ENCODE peak calls at places on chromosome 21, in four cellular contexts. M is Panc1, J is HepG2, U is HCT116. E is an unnamed sample. For H3K4me1, the result is how much of the 10 kb centered on the place peaks cover.

GRCh38 chr21:46005081-46005480 is 23.5 kb downstream of the COL6A1 start:
- DNase-seq in U (no peak), M (no peak), J (no peak), E (no peak)

GRCh38 chr21:25970254-25970930 is 200.2 kb downstream of the APP start:
- DNase-seq in M (no peak), U (no peak), J (no peak), E (no peak)

GRCh38 chr21:41755934-41756773 is 10.7 kb downstream of the RIPK4 start:
- DNase-seq in M (no peak), U (no peak), J (no peak), E (no peak)

GRCh38 chr21:31052489-31053142 is 14.3 kb upstream of the KRTAP19-8 start:
- DNase-seq in M (no peak), U (no peak), J (no peak), E (no peak)

GRCh38 chr21:42986125-42986783 is 11.9 kb downstream of the PKNOX1 start:
- DNase-seq in J (no peak), M (no peak), U (no peak), E (no peak)

GRCh38 chr21:41622201-41622600 is 114.2 kb upstream of the TMPRSS2 start:
- DNase-seq in U (no peak), J (no peak), M (no peak), E (no peak)

GRCh38 chr21:43274022-43274945 is 105.5 kb downstream of the CRYAA start:
- DNase-seq in J (no peak), U (no peak), M (no peak), E (no peak)

GRCh38 chr21:43956019-43956666 is 56.0 kb upstream of the TRAPPC10 start:
- DNase-seq in M (no peak), J (no peak), U (no peak), E (no peak)

GRCh38 chr21:33801424-33802405 is 113.9 kb downstream of the ATP5PO start:
- DNase-seq in U (peak), J (peak), M (peak), E (no peak)

GRCh38 chr21:25999935-26000582 is 170.5 kb downstream of the APP start:
- DNase-seq in U (no peak), M (no peak), J (no peak), E (no peak)

GRCh38 chr21:29436143-29436542 is 137.4 kb downstream of the BACH1 start:
- DNase-seq in U (no peak), M (no peak), J (no peak), E (no peak)

GRCh38 chr21:18147678-18148077 is 97.0 kb upstream of the CHODL start:
- DNase-seq in U (no peak), J (no peak), M (no peak), E (no peak)

GRCh38 chr21:41868062-41868710 is 11.0 kb downstream of the PRDM15 start:
- DNase-seq in U (no peak), M (no peak), J (no peak), E (no peak)

GRCh38 chr21:40388046-40388445 is 458.9 kb downstream of the DSCAM start:
- DNase-seq in J (no peak), M (no peak), U (no peak), E (no peak)

GRCh38 chr21:38811257-38811656 is 5.5 kb downstream of the ETS2 start:
- DNase-seq in U (no peak), J (no peak), M (no peak), E (no peak)

GRCh38 chr21:20999567-21000169 is 1.5 kb downstream of the NCAM2 start:
- DNase-seq in M (no peak), J (peak), U (no peak), E (peak)

GRCh38 chr21:39184050-39184980 is 1.1 kb upstream of the PSMG1 start:
- DNase-seq in U (no peak), J (no peak), M (no peak), E (no peak)

GRCh38 chr21:25025596-25025995 is 581.7 kb downstream of the MRPL39 start:
- DNase-seq in J (no peak), U (no peak), M (no peak), E (no peak)

GRCh38 chr21:39362733-39363132 is 13.8 kb upstream of the HMGN1 start:
- DNase-seq in J (no peak), U (no peak), M (no peak), E (no peak)

GRCh38 chr21:16870116-16870515 is 642.7 kb upstream of the CXADR start:
- DNase-seq in U (no peak), J (no peak), M (no peak), E (no peak)

GRCh38 chr21:31447477-31447876 is 103.4 kb upstream of the TIAM1 start:
- DNase-seq in J (no peak), U (no peak), M (no peak), E (no peak)

GRCh38 chr21:27076035-27076434 is 109.1 kb upstream of the ADAMTS5 start:
- DNase-seq in M (no peak), U (no peak), J (no peak), E (no peak)

GRCh38 chr21:17613242-17613676 is 558 bp upstream of the BTG3 start:
- DNase-seq in U (no peak), J (no peak), M (no peak), E (no peak)

GRCh38 chr21:15809818-15810217 is 80.0 kb downstream of the USP25 start:
- DNase-seq in J (no peak), M (no peak), U (no peak), E (no peak)
- TF ChIP-seq TCF7L2 in J (no peak), M (no peak), U (no peak), E (no peak)

GRCh38 chr21:44971672-44971995 is 31.8 kb downstream of the SLX9 start:
- DNase-seq in U (no peak), J (no peak), M (no peak), E (no peak)

GRCh38 chr21:44969965-44970755 is 30.3 kb downstream of the SLX9 start:
- DNase-seq in M (no peak), J (no peak), U (no peak), E (no peak)

GRCh38 chr21:44972821-44973220 is 33.0 kb downstream of the SLX9 start:
- DNase-seq in J (no peak), M (no peak), U (no peak), E (no peak)

GRCh38 chr21:44972301-44972814 is 32.5 kb downstream of the SLX9 start:
- DNase-seq in U (no peak), M (no peak), J (no peak), E (no peak)

DNA sequence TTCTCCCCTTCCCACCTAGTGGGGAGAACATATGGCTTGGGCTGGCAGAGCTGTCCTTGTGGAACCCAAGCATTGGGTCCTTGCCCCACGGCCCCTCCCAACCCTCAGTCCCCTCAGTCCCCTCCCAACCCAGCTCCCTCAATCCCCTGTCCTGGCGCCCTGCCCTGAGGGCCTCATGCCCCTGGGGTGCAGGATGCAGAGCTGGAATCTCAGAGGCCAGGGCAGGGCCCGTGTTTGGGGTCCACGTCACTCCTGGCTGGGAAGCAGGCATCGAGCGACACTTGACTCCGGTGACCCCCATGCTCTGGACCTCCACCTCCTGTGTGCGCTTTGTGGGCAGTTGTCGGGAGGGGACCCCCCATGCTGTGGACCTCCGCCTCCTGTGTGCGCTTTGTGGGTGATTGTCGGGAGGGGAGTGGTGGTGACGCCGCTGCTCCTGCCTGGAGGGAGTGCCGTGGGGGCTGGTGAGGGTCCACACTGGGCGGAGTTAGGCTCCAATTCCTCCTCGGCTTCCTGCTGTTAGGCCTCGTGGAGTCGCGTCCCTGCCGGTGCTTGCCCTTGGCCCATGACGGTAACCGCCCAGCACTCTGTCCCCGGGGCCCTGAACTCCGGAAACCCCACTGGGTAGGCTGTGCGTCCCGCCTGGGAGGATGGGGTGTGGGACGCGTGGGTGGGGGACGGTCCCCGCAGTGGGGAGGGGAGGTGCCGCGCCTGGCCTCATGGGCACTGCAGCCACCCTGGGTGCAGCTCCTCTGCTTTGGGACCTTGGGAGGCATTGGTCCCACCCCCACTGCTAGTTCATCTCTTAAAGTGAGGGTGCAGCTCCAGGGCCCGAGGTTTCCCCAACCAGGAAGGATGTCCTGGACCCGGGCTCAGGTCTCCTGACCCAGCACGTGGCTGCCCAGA is 31.2 kb downstream of the SLX9 start:
- DNase-seq in J (no peak), U (no peak), M (no peak), E (no peak)
- H3K4me1 ChIP-seq in J (under half), U (under half), M (under half), E (under half)

DNA sequence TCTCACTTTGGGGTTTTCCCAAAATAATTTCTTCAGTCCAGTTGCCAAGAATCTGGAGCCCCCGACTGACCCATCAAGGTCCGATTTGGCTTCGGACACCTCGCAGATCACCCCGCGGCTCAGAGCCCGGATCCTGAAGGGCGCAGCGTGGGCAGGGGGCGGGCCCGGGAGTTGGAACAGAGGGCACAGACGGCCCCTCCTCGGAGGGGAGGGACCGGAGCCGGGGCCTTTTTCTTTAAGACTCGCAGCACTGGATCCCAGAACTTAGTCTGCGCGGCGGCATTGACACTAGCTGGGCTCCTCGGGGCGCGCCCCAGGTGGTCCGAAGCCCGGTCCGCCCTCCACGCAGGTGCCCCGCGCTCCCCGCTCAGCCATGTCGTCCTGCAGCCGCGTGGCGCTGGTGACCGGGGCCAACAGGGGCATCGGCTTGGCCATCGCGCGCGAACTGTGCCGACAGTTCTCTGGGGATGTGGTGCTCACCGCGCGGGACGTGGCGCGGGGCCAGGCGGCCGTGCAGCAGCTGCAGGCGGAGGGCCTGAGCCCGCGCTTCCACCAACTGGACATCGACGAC is at the start of gene CBR3:
- DNase-seq in J (no peak), U (no peak), M (no peak), E (no peak)
- TF ChIP-seq TCF7L2 in J (no peak), U (no peak), M (no peak), E (no peak)

DNA sequence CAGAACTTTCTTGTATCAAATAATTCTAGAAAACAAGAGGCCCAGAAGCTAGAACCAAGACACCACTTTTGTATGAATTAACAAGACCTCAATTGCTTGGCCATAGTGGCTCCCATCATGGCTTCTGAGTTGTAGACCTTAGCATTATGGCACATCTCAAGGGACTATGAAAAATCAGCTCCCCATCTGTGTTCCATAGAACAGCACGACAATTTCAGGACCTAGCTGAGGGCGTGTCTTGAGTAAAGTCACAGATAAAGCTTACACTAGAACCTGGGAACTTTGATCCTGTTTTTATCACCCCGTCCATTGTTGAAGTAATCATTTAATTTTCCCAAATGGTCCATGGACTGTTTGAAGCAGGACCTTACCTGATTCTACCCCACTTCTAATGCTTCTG is 44.8 kb downstream of the RUNX1 start:
- DNase-seq in J (no peak), M (no peak), U (no peak), E (no peak)
- H3K4me1 ChIP-seq in J (under half), M (under half), U (under half), E (under half)

E was measured in K562.